ENCODE peak calls at places on chromosomes 2 and 18, in nine cellular contexts. Z is HT-29; X is AML-193; M is neural crest cell; E is activated gamma-delta T cell treated with Interleukin-2 at 50 U/mL for 16 hours; C is Panc1; R is AG20443; G is EL; P is activated naive CD4-positive, alpha-beta T cell. O is an unnamed sample.
A peak's percentile ranks its signal among the peaks of the same experiment; 100 is the strongest.

GRCh38 chr2:45394216-45394615 is 216.9 kb downstream of the SRBD1 start:
- DNase-seq in Z (no peak), X (no peak), M (no peak), E (no peak), C (no peak), R (no peak), G (no peak), P (no peak), O (no peak)

GRCh38 chr2:24731923-24732322 is 61.3 kb downstream of the PTRHD1 start:
- DNase-seq in Z (no peak), X (no peak), M (no peak), E (no peak), C (no peak), R (no peak), G (peak; percentile 26), P (no peak), O (no peak)

GRCh38 chr2:33320573-33320972 is 155.9 kb upstream of the RASGRP3 start:
- DNase-seq in Z (no peak), X (no peak), M (no peak), E (no peak), C (no peak), R (no peak), G (no peak), P (no peak), O (no peak)

GRCh38 chr2:148565272-148565894 is 79.2 kb upstream of the EPC2 start:
- DNase-seq in Z (no peak), X (no peak), M (no peak), E (no peak), C (no peak), R (no peak), G (peak; percentile 30), P (no peak), O (no peak)

GRCh38 chr18:59669872-59670657 is 27.2 kb downstream of the CCBE1 start:
- DNase-seq in Z (no peak), X (no peak), M (no peak), E (no peak), C (no peak), R (peak; percentile 52), G (no peak), P (no peak), O (no peak)

GRCh38 chr2:186903183-186903582 is 54.2 kb upstream of the ZSWIM2 start:
- DNase-seq in Z (peak; percentile 16), X (no peak), M (no peak), E (no peak), C (no peak), R (no peak), G (peak; percentile 11), P (no peak), O (no peak)

GRCh38 chr2:218569038-218569431 is 396 bp downstream of the CNOT9 start:
- DNase-seq in Z (peak; percentile 75), X (no peak), M (no peak), E (peak; percentile 34), C (no peak), R (peak; percentile 63), G (peak; percentile 77), P (no peak), O (no peak)

GRCh38 chr2:100625731-100626130 is 62.9 kb downstream of the PDCL3 start:
- DNase-seq in Z (no peak), X (no peak), M (no peak), E (no peak), C (no peak), R (no peak), G (no peak), P (no peak), O (no peak)

GRCh38 chr2:23669413-23670244 is 257.3 kb downstream of the ATAD2B start:
- DNase-seq in Z (peak; percentile 15), X (no peak), M (no peak), E (no peak), C (no peak), R (no peak), G (no peak), P (no peak), O (no peak)

GRCh38 chr2:196696423-196697073 is 57.0 kb downstream of the CCDC150 start:
- DNase-seq in Z (peak; percentile 77), X (no peak), M (no peak), E (no peak), C (no peak), R (peak; percentile 87), G (peak; percentile 67), P (no peak), O (no peak)

GRCh38 chr2:100891911-100892642 is 72.1 kb downstream of the NPAS2 start:
- DNase-seq in Z (no peak), X (no peak), M (no peak), E (no peak), C (no peak), R (peak; percentile 67), G (peak; percentile 70), P (no peak), O (no peak)

GRCh38 chr2:169743549-169743948 is 9.9 kb downstream of the KLHL23 start:
- DNase-seq in Z (no peak), X (no peak), M (no peak), E (no peak), C (no peak), R (no peak), G (no peak), P (no peak), O (no peak)

GRCh38 chr2:203783496-203784203 is 77.2 kb downstream of the CD28 start:
- DNase-seq in Z (no peak), X (no peak), M (no peak), E (no peak), C (no peak), R (peak; percentile 59), G (peak; percentile 96), P (no peak), O (no peak)

GRCh38 chr2:70962211-70962884 is 16.1 kb upstream of the ANKRD53 start:
- DNase-seq in Z (no peak), X (no peak), M (no peak), E (no peak), C (no peak), R (peak; percentile 6), G (no peak), P (no peak), O (no peak)

GRCh38 chr2:157596992-157597681 is 31.5 kb downstream of the ACVR1C start:
- DNase-seq in Z (no peak), X (no peak), M (peak; percentile 39), E (peak; percentile 44), C (no peak), R (peak; percentile 65), G (peak; percentile 30), P (peak; percentile 9), O (no peak)

GRCh38 chr2:199463000-199463692 is 5.4 kb upstream of the SATB2 start:
- DNase-seq in Z (peak; percentile 63), X (no peak), M (peak; percentile 86), E (no peak), C (no peak), R (peak; percentile 96), G (peak; percentile 75), P (no peak), O (peak; percentile 38)

GRCh38 chr18:78827141-78827540 is 152.5 kb upstream of the SALL3 start:
- DNase-seq in Z (no peak), X (no peak), M (no peak), E (no peak), C (no peak), R (no peak), G (no peak), P (no peak), O (no peak)

GRCh38 chr2:104867351-104868080 is 13.6 kb downstream of the POU3F3 start:
- DNase-seq in Z (no peak), X (no peak), M (no peak), E (no peak), C (no peak), R (no peak), G (no peak), P (no peak), O (no peak)

GRCh38 chr2:20667531-20668401 is 822 bp downstream of the GDF7 start:
- DNase-seq in Z (no peak), X (no peak), M (no peak), E (no peak), C (no peak), R (no peak), G (no peak), P (no peak), O (no peak)

GRCh38 chr18:61765097-61765496 is 127.7 kb downstream of the RNF152 start:
- DNase-seq in Z (no peak), X (no peak), M (no peak), E (no peak), C (no peak), R (peak; percentile 64), G (peak; percentile 66), P (no peak), O (no peak)

GRCh38 chr2:55459278-55459677 is 39.6 kb upstream of the CCDC88A start:
- DNase-seq in Z (no peak), X (no peak), M (no peak), E (no peak), C (no peak), R (no peak), G (no peak), P (no peak), O (no peak)

GRCh38 chr2:223442874-223443273 is 159.3 kb downstream of the SCG2 start:
- DNase-seq in Z (no peak), X (no peak), M (no peak), E (no peak), C (no peak), R (peak; percentile 16), G (no peak), P (no peak), O (no peak)

GRCh38 chr18:35283923-35284794 is 5.9 kb downstream of the ZSCAN30 start:
- DNase-seq in Z (no peak), X (no peak), M (no peak), E (no peak), C (no peak), R (no peak), G (no peak), P (no peak), O (no peak)

GRCh38 chr18:5167827-5168226 is 29.2 kb downstream of the AKAIN1 start:
- DNase-seq in Z (no peak), X (peak; percentile 2), M (no peak), E (no peak), C (no peak), R (no peak), G (no peak), P (no peak), O (no peak)

GRCh38 chr2:239479471-239479870 is 78.7 kb upstream of the HDAC4 start:
- DNase-seq in Z (no peak), X (no peak), M (no peak), E (no peak), C (no peak), R (no peak), G (no peak), P (no peak), O (no peak)

GRCh38 chr2:142041105-142041504 is 89.7 kb downstream of the LRP1B start:
- DNase-seq in Z (no peak), X (no peak), M (no peak), E (no peak), C (no peak), R (no peak), G (no peak), P (no peak), O (no peak)

GRCh38 chr2:205776139-205776538 is 93.8 kb downstream of the NRP2 start:
- DNase-seq in Z (peak; percentile 64), X (peak; percentile 16), M (peak; percentile 62), E (peak; percentile 10), C (peak; percentile 2), R (peak; percentile 72), G (peak; percentile 37), P (no peak), O (no peak)

GRCh38 chr2:40434638-40435296 is 17.1 kb downstream of the SLC8A1 start:
- DNase-seq in Z (peak; percentile 73), X (no peak), M (no peak), E (no peak), C (peak; percentile 90), R (peak; percentile 81), G (peak; percentile 99), P (no peak), O (no peak)

O was measured in NCI-H1436.